ENCODE peak calls at places on chromosomes 11 and 22, in four cellular contexts. One of them, this sample, is unnamed.

GRCh38 chr11:95788921-95789505 is 569 bp downstream of the FAM76B start:
- DNase-seq in H54: peak
- DNase-seq in neural crest cell: peak
- DNase-seq in GM23248: peak
- DNase-seq in this sample: no peak

GRCh38 chr11:14414470-14415461 is 55.8 kb upstream of the RRAS2 start:
- DNase-seq in H54: no peak
- DNase-seq in neural crest cell: no peak
- DNase-seq in GM23248: peak
- DNase-seq in this sample: no peak

GRCh38 chr11:11620966-11621880 is 582 bp downstream of the GALNT18 start:
- DNase-seq in H54: peak
- DNase-seq in neural crest cell: peak
- DNase-seq in GM23248: peak
- DNase-seq in this sample: no peak

GRCh38 chr22:49976439-49977175 is 16.0 kb downstream of the PIM3 start:
- DNase-seq in H54: no peak
- DNase-seq in neural crest cell: no peak
- DNase-seq in GM23248: no peak
- DNase-seq in this sample: no peak

GRCh38 chr22:42536166-42536565 is 16.6 kb upstream of the RRP7A start:
- DNase-seq in H54: no peak
- DNase-seq in neural crest cell: no peak
- DNase-seq in GM23248: no peak
- DNase-seq in this sample: no peak

GRCh38 chr11:114617157-114618124 is 21.9 kb upstream of the NXPE4 start:
- DNase-seq in H54: no peak
- DNase-seq in neural crest cell: no peak
- DNase-seq in GM23248: no peak
- DNase-seq in this sample: no peak

GRCh38 chr11:68297812-68298658 is 14.4 kb upstream of the LRP5 start:
- DNase-seq in H54: peak
- DNase-seq in neural crest cell: peak
- DNase-seq in GM23248: peak
- DNase-seq in this sample: no peak

GRCh38 chr11:133547808-133548494 is 15.7 kb upstream of the OPCML start:
- DNase-seq in H54: no peak
- DNase-seq in neural crest cell: no peak
- DNase-seq in GM23248: no peak
- DNase-seq in this sample: no peak

GRCh38 chr11:120054016-120054752 is 83.7 kb downstream of the TRIM29 start:
- DNase-seq in H54: no peak
- DNase-seq in neural crest cell: no peak
- DNase-seq in GM23248: no peak
- DNase-seq in this sample: no peak

This sample was measured in LNCaP clone FGC.